ENCODE peak calls at places on chromosome 6, in four cellular contexts. One of them, this sample, is unnamed.
A peak's percentile ranks its signal among the peaks of the same experiment; 100 is the strongest.

GRCh38 chr6:97215157-97215769 is 67.8 kb downstream of the MMS22L start:
- DNase-seq in neural progenitor cell: peak; percentile 76
- DNase-seq in GM23248: peak; percentile 88
- DNase-seq in kidney: no peak
- DNase-seq in this sample: peak; percentile 46

GRCh38 chr6:139655783-139656705 is 281.6 kb upstream of the CITED2 start:
- DNase-seq in neural progenitor cell: no peak
- DNase-seq in GM23248: no peak
- DNase-seq in kidney: peak; percentile 70
- DNase-seq in this sample: no peak

GRCh38 chr6:169905041-169905807 is 153.8 kb downstream of the ERMARD start:
- DNase-seq in neural progenitor cell: no peak
- DNase-seq in GM23248: peak; percentile 60
- DNase-seq in kidney: no peak
- DNase-seq in this sample: no peak

GRCh38 chr6:149130093-149130872 is 187.2 kb upstream of the TAB2 start:
- DNase-seq in neural progenitor cell: no peak
- DNase-seq in GM23248: peak; percentile 18
- DNase-seq in kidney: no peak
- DNase-seq in this sample: no peak

GRCh38 chr6:43768983-43769525 is 957 bp upstream of the VEGFA start:
- DNase-seq in neural progenitor cell: peak; percentile 29
- DNase-seq in GM23248: peak; percentile 92
- DNase-seq in kidney: peak; percentile 85
- DNase-seq in this sample: no peak

GRCh38 chr6:166278579-166279392 is 29.4 kb downstream of the PRR18 start:
- DNase-seq in neural progenitor cell: no peak
- DNase-seq in GM23248: no peak
- DNase-seq in kidney: no peak
- DNase-seq in this sample: no peak

GRCh38 chr6:130178692-130179091 is 44.1 kb downstream of the SAMD3 start:
- DNase-seq in neural progenitor cell: no peak
- DNase-seq in GM23248: peak; percentile 87
- DNase-seq in kidney: no peak
- DNase-seq in this sample: no peak

GRCh38 chr6:128403618-128404444 is 116.6 kb downstream of the PTPRK start:
- DNase-seq in neural progenitor cell: no peak
- DNase-seq in GM23248: no peak
- DNase-seq in kidney: no peak
- DNase-seq in this sample: no peak

GRCh38 chr6:131923356-131923755 is 27.8 kb downstream of the CCN2 start:
- DNase-seq in neural progenitor cell: peak; percentile 85
- DNase-seq in GM23248: peak; percentile 60
- DNase-seq in kidney: no peak
- DNase-seq in this sample: peak; percentile 55

GRCh38 chr6:86744048-86744447 is 193.3 kb upstream of the HTR1E start:
- DNase-seq in neural progenitor cell: no peak
- DNase-seq in GM23248: no peak
- DNase-seq in kidney: no peak
- DNase-seq in this sample: no peak

GRCh38 chr6:117326396-117326795 is 61.0 kb downstream of the VGLL2 start:
- DNase-seq in neural progenitor cell: no peak
- DNase-seq in GM23248: peak; percentile 21
- DNase-seq in kidney: no peak
- DNase-seq in this sample: no peak

GRCh38 chr6:5090603-5091002 is 5.5 kb downstream of the PPP1R3G start:
- DNase-seq in neural progenitor cell: no peak
- DNase-seq in GM23248: no peak
- DNase-seq in kidney: no peak
- DNase-seq in this sample: no peak

GRCh38 chr6:165900970-165901369 is 237.9 kb upstream of the PDE10A start:
- DNase-seq in neural progenitor cell: no peak
- DNase-seq in GM23248: no peak
- DNase-seq in kidney: no peak
- DNase-seq in this sample: no peak

GRCh38 chr6:35980991-35981645 is 43.3 kb downstream of the SLC26A8 start:
- DNase-seq in neural progenitor cell: no peak
- DNase-seq in GM23248: peak; percentile 41
- DNase-seq in kidney: no peak
- DNase-seq in this sample: no peak

GRCh38 chr6:137237413-137238170 is 18.4 kb upstream of the IFNGR1 start:
- DNase-seq in neural progenitor cell: no peak
- DNase-seq in GM23248: peak; percentile 73
- DNase-seq in kidney: no peak
- DNase-seq in this sample: peak; percentile 4

GRCh38 chr6:84284428-84285033 is 57.1 kb upstream of the CEP162 start:
- DNase-seq in neural progenitor cell: peak; percentile 47
- DNase-seq in GM23248: peak; percentile 32
- DNase-seq in kidney: no peak
- DNase-seq in this sample: no peak

GRCh38 chr6:3867616-3868502 is 18.7 kb downstream of the FAM50B start:
- DNase-seq in neural progenitor cell: no peak
- DNase-seq in GM23248: peak; percentile 87
- DNase-seq in kidney: no peak
- DNase-seq in this sample: no peak

GRCh38 chr6:134235937-134236751 is 81.8 kb downstream of the SGK1 start:
- DNase-seq in neural progenitor cell: no peak
- DNase-seq in GM23248: peak; percentile 76
- DNase-seq in kidney: no peak
- DNase-seq in this sample: no peak

GRCh38 chr6:77183447-77183846 is 279.8 kb downstream of the HTR1B start:
- DNase-seq in neural progenitor cell: no peak
- DNase-seq in GM23248: no peak
- DNase-seq in kidney: no peak
- DNase-seq in this sample: no peak

GRCh38 chr6:72665599-72665998 is 43.7 kb downstream of the KCNQ5 start:
- DNase-seq in neural progenitor cell: no peak
- DNase-seq in GM23248: no peak
- DNase-seq in kidney: no peak
- DNase-seq in this sample: no peak

GRCh38 chr6:162076816-162077215 is 650.8 kb downstream of the PRKN start:
- DNase-seq in neural progenitor cell: no peak
- DNase-seq in GM23248: no peak
- DNase-seq in kidney: no peak
- DNase-seq in this sample: no peak

GRCh38 chr6:24494726-24495515 is at the start of gene ALDH5A1:
- DNase-seq in neural progenitor cell: peak; percentile 88
- DNase-seq in GM23248: peak; percentile 82
- DNase-seq in kidney: peak; percentile 92
- DNase-seq in this sample: peak; percentile 78

GRCh38 chr6:10140824-10141223 is 274.1 kb downstream of the TFAP2A start:
- DNase-seq in neural progenitor cell: no peak
- DNase-seq in GM23248: no peak
- DNase-seq in kidney: no peak
- DNase-seq in this sample: no peak

GRCh38 chr6:63188828-63189227 is 22.4 kb upstream of the FKBP1C start:
- DNase-seq in neural progenitor cell: no peak
- DNase-seq in GM23248: no peak
- DNase-seq in kidney: no peak
- DNase-seq in this sample: no peak

GRCh38 chr6:105941616-105942412 is 144.3 kb upstream of the PRDM1 start:
- DNase-seq in neural progenitor cell: no peak
- DNase-seq in GM23248: peak; percentile 30
- DNase-seq in kidney: no peak
- DNase-seq in this sample: no peak

GRCh38 chr6:13454286-13455221 is 32.8 kb downstream of the GFOD1 start:
- DNase-seq in neural progenitor cell: no peak
- DNase-seq in GM23248: peak; percentile 75
- DNase-seq in kidney: no peak
- DNase-seq in this sample: no peak

GRCh38 chr6:117267766-117268534 is 2.6 kb downstream of the VGLL2 start:
- DNase-seq in neural progenitor cell: peak; percentile 75
- DNase-seq in GM23248: no peak
- DNase-seq in kidney: no peak
- DNase-seq in this sample: no peak

GRCh38 chr6:20234136-20234535 is 21.9 kb upstream of the MBOAT1 start:
- DNase-seq in neural progenitor cell: no peak
- DNase-seq in GM23248: no peak
- DNase-seq in kidney: no peak
- DNase-seq in this sample: no peak

GRCh38 chr6:12886961-12887775 is 170.6 kb downstream of the PHACTR1 start:
- DNase-seq in neural progenitor cell: peak; percentile 55
- DNase-seq in GM23248: peak; percentile 51
- DNase-seq in kidney: no peak
- DNase-seq in this sample: no peak

GRCh38 chr6:158018851-158019361 is 37.2 kb downstream of the SYNJ2 start:
- DNase-seq in neural progenitor cell: no peak
- DNase-seq in GM23248: peak; percentile 53
- DNase-seq in kidney: peak; percentile 37
- DNase-seq in this sample: no peak

GRCh38 chr6:48036316-48036715 is 74.7 kb downstream of the PTCHD4 start:
- DNase-seq in neural progenitor cell: no peak
- DNase-seq in GM23248: peak; percentile 63
- DNase-seq in kidney: no peak
- DNase-seq in this sample: no peak

GRCh38 chr6:5782783-5783567 is 223.8 kb downstream of the NRN1 start:
- DNase-seq in neural progenitor cell: no peak
- DNase-seq in GM23248: peak; percentile 52
- DNase-seq in kidney: no peak
- DNase-seq in this sample: no peak

GRCh38 chr6:111329882-111330633 is 153.0 kb downstream of the REV3L start:
- DNase-seq in neural progenitor cell: no peak
- DNase-seq in GM23248: no peak
- DNase-seq in kidney: no peak
- DNase-seq in this sample: no peak
- H3K36me3 ChIP-seq in neural progenitor cell: peaks cover 4% of the 10 kb centered on the region
- H3K36me3 ChIP-seq in GM23248: peaks cover 62% of the 10 kb centered on the region
- H3K36me3 ChIP-seq in kidney: peaks cover 9% of the 10 kb centered on the region
- H3K36me3 ChIP-seq in this sample: peaks cover 16% of the 10 kb centered on the region

DNA sequence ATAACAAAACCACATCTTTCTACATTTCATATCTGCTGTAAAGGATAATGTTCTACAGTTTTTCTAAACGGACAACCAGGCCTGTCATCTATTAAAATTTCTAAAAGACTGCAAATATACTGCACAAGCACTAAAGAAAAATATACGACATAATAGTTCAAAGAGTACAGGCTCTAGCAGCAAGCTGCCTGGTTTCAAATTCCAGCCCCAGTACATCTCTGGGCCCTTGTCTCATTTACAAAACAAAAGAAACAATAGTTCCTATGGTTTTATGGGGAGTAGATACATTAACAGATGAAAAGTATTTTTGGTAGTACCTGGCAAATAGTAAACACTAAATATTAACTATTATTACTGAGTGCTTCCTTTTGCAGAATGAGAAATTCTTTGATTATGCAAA is 24.1 kb downstream of the DEK start:
- DNase-seq in neural progenitor cell: no peak
- DNase-seq in GM23248: no peak
- DNase-seq in kidney: no peak
- DNase-seq in this sample: peak; percentile 93
- H3K36me3 ChIP-seq in neural progenitor cell: peaks cover 48% of the 10 kb centered on the region
- H3K36me3 ChIP-seq in GM23248: peaks cover 58% of the 10 kb centered on the region
- H3K36me3 ChIP-seq in kidney: peaks cover 12% of the 10 kb centered on the region
- H3K36me3 ChIP-seq in this sample: peaks cover 83% of the 10 kb centered on the region

DNA sequence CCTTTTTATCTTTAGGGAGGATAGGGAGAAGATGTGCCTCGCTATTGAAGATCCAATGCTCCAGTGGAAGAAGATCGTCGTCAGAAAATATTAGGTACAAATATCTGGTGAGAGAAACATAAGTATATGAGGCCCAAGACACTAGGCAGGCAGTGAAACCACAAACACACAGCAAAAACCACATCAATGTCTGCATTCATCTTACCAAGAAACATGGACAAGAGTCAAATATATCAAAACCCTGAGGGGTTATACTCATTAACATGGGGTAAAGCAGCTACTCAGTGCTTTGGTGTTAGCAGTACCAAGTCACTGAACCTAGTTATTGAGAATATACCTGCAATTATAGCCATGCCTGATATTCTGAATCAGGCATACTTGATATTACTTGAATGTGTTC is 101.4 kb upstream of the FAM184A start:
- DNase-seq in neural progenitor cell: no peak
- DNase-seq in GM23248: no peak
- DNase-seq in kidney: no peak
- DNase-seq in this sample: no peak
- H3K36me3 ChIP-seq in neural progenitor cell: no peaks in the 10 kb centered on the region
- H3K36me3 ChIP-seq in GM23248: no peaks in the 10 kb centered on the region
- H3K36me3 ChIP-seq in kidney: peaks cover 15% of the 10 kb centered on the region
- H3K36me3 ChIP-seq in this sample: no peaks in the 10 kb centered on the region

DNA sequence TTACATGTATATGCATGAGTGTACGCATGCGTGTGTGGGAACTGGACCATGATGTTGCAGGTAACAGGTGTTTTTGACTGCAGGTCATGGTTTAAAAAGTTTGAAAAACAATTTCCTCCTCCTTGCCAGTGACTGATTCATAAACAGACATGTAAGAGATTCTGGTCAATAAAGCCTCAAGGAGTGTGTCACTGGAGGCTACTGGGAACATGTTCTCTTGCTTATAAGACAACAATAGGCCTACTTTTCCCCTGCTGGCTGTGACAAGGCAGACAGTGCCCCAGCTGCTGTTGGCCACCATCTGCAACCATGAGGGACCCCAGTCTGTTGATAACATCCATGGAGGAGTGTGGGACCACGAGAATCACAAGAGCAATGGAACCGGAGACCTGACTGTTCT is 12.7 kb downstream of the LEMD2 start:
- DNase-seq in neural progenitor cell: no peak
- DNase-seq in GM23248: no peak
- DNase-seq in kidney: no peak
- DNase-seq in this sample: no peak
- H3K36me3 ChIP-seq in neural progenitor cell: no peaks in the 10 kb centered on the region
- H3K36me3 ChIP-seq in GM23248: peaks cover 53% of the 10 kb centered on the region
- H3K36me3 ChIP-seq in kidney: peaks cover 83% of the 10 kb centered on the region
- H3K36me3 ChIP-seq in this sample: peaks cover 78% of the 10 kb centered on the region

DNA sequence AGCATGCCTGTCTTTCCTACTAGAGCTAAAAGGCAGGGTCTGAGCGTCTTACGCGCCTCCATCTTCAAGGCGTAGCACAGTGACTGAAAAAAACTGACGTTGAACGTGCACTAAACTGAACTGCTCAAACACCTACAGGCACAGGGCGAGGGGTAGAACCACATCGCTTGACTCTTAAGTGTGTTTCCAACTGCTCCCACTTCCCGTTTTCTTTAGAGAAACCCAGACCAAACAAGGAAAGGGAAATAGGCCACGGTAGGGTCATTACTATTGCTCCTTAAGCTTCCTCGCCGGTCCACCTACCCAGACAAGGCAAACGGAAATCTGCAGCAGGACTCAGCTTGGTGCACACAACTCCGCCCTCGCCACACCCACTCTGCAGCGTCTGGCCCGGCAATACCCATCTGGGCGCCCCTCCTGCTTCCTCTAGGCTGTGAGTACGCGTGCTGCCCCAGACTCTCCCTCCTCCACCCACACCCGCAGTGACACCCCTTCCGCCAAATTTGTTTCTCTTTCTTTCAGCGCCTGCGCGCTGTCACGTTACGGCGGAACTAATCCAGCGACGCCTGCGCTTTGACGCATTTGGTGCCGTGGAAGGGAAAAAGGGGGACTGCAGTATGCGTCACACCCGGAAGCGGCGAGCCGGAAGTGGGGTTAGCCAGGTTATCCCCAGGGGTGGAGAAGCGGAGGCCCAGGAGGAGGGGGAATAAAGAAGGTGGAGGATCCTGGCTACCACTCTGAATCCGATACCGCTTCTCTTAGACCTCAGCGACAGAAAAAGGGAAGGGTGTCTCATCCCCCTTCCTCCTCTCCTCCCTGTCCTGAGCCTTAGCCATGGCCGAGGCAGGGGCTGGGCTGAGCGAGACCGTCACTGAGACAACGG is at the start of gene PPP1R11:
- DNase-seq in neural progenitor cell: peak; percentile 99
- DNase-seq in GM23248: peak; percentile 99
- DNase-seq in kidney: peak; percentile 100
- DNase-seq in this sample: peak; percentile 98
- H3K36me3 ChIP-seq in neural progenitor cell: peaks cover 6% of the 10 kb centered on the region
- H3K36me3 ChIP-seq in GM23248: peaks cover 14% of the 10 kb centered on the region
- H3K36me3 ChIP-seq in kidney: peaks cover 5% of the 10 kb centered on the region
- H3K36me3 ChIP-seq in this sample: peaks cover 19% of the 10 kb centered on the region

This sample was measured in HAP-1.